ENCODE peak calls at places on chromosomes 12 and 14, in four cellular contexts. F, K, R and P are unnamed samples.

GRCh38 chr14:25090716-25091454 is 40.9 kb upstream of the STXBP6 start:
- DNase-seq in F (no peak), K (no peak), R (no peak), P (no peak)

GRCh38 chr12:31204995-31205582 is 120.9 kb downstream of the SINHCAF start:
- DNase-seq in F (no peak), K (no peak), R (no peak), P (no peak)

GRCh38 chr12:2191534-2192153 is 138.9 kb downstream of the CACNA1C start:
- DNase-seq in F (no peak), K (no peak), R (no peak), P (no peak)

GRCh38 chr12:67048371-67048770 is 220.8 kb upstream of the CAND1 start:
- DNase-seq in F (no peak), K (no peak), R (no peak), P (no peak)

GRCh38 chr12:132506730-132507538 is 17.0 kb downstream of the FBRSL1 start:
- DNase-seq in F (no peak), K (peak; percentile 63), R (no peak), P (peak; percentile 84)

GRCh38 chr14:75123991-75124390 is 2.9 kb downstream of the NEK9 start:
- DNase-seq in F (no peak), K (peak; percentile 12), R (no peak), P (peak; percentile 21)

GRCh38 chr12:54051916-54052744 is 1.5 kb upstream of the HOXC4 start:
- DNase-seq in F (no peak), K (no peak), R (no peak), P (no peak)

GRCh38 chr12:111446044-111446581 is 40.4 kb downstream of the SH2B3 start:
- DNase-seq in F (no peak), K (peak; percentile 2), R (no peak), P (peak; percentile 63)

GRCh38 chr12:57545809-57546437 is 1.1 kb downstream of the DCTN2 start:
- DNase-seq in F (no peak), K (no peak), R (no peak), P (no peak)

GRCh38 chr14:77241955-77242354 is 29.1 kb downstream of the NGB start:
- DNase-seq in F (no peak), K (no peak), R (no peak), P (no peak)

GRCh38 chr14:67623114-67623513 is 3.4 kb downstream of the ARG2 start:
- DNase-seq in F (no peak), K (no peak), R (no peak), P (peak; percentile 66)

GRCh38 chr12:49296034-49296835 is 1.3 kb downstream of the PRPH start:
- DNase-seq in F (no peak), K (peak; percentile 74), R (no peak), P (no peak)

GRCh38 chr14:81269100-81269978 is 48.6 kb upstream of the GTF2A1 start:
- DNase-seq in F (no peak), K (peak; percentile 7), R (peak; percentile 16), P (no peak)

GRCh38 chr12:111367661-111368221 is 1.2 kb downstream of the PHETA1 start:
- DNase-seq in F (no peak), K (no peak), R (no peak), P (no peak)

GRCh38 chr12:51488281-51488680 is 63.6 kb downstream of the SLC4A8 start:
- DNase-seq in F (no peak), K (no peak), R (no peak), P (no peak)
- H3K9me3 ChIP-seq in F (no peaks in the 10 kb centered on the region), K (no peaks in the 10 kb centered on the region), R (no peaks in the 10 kb centered on the region), P (no peaks in the 10 kb centered on the region)

GRCh38 chr12:113098428-113099028 is 37.0 kb downstream of the RASAL1 start:
- DNase-seq in F (peak; percentile 26), K (peak; percentile 70), R (peak; percentile 68), P (no peak)

GRCh38 chr12:113099364-113099763 is 36.2 kb downstream of the RASAL1 start:
- DNase-seq in F (no peak), K (no peak), R (no peak), P (no peak)

GRCh38 chr12:113096675-113097461 is 38.7 kb downstream of the RASAL1 start:
- DNase-seq in F (no peak), K (no peak), R (no peak), P (no peak)

GRCh38 chr12:113099764-113100163 is 35.8 kb downstream of the RASAL1 start:
- DNase-seq in F (no peak), K (no peak), R (no peak), P (no peak)

DNA sequence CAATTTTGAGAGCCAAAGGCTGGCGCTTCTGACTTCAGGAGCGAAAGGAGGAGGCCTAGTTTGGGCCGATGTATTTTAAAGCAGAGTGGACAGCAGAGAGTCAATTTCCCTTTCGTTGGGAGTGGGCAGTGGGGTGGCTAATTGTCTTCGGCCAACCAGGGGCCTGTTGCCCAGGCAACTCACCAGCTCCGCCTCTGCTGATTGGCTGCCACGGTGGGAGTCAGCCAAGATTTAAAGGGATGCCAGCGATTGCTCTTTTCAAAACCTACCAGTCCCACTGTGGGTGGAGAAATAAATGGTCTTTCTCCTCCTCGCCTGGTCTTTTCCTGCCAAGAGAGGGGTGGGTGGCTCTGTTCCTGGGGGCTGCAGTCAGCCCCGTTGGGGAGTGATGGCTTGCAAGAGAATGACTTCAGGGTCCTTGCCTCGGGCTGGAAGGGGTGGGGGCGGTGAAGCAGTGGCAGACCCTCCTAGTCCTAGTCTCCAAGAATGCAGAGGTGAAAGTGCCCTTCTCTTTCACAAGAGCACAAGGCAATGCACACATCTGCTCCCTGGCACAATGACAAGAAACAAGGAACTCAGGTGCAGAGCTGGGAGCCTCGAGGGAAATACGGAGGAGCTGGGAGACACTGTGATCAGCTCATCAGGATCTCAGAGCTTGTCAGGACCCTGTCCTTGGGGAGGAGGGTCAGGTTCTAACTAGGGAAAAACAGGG is 37.7 kb downstream of the RASAL1 start:
- DNase-seq in F (no peak), K (no peak), R (no peak), P (peak; percentile 68)
- H3K9me3 ChIP-seq in F (no peaks in the 10 kb centered on the region), K (no peaks in the 10 kb centered on the region), R (no peaks in the 10 kb centered on the region), P (no peaks in the 10 kb centered on the region)

GRCh38 chr14:82511399-82511798 is 977.7 kb upstream of the SEL1L start:
- DNase-seq in F (no peak), K (no peak), R (no peak), P (no peak)
- H3K9me3 ChIP-seq in F (no peaks in the 10 kb centered on the region), K (no peaks in the 10 kb centered on the region), R (no peaks in the 10 kb centered on the region), P (no peaks in the 10 kb centered on the region)

DNA sequence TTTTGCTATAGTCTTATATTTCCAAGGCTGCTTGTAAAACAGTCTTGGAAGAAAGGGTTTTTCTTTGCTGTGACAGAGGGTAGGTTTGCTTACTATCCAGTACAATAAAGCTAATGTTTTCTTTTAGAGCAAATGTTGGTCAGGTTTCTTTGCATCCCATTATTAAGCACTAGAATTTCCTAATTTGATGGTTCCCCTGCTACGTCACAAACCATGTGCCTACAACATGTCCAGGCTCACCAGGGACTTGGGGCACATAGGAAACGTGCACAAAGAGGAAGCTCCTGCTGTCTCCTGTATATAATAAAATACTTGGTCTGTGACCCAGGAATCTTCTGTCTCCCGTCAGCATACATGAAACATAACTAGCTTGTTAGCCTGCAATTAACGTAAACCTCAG is 486.3 kb upstream of the LRFN5 start:
- DNase-seq in F (no peak), K (no peak), R (no peak), P (no peak)
- H3K9me3 ChIP-seq in F (no peaks in the 10 kb centered on the region), K (no peaks in the 10 kb centered on the region), R (no peaks in the 10 kb centered on the region), P (no peaks in the 10 kb centered on the region)

GRCh38 chr12:38156497-38157245 is 159.9 kb upstream of the ALG10B start:
- DNase-seq in F (no peak), K (no peak), R (no peak), P (no peak)
- H3K9me3 ChIP-seq in F (no peaks in the 10 kb centered on the region), K (no peaks in the 10 kb centered on the region), R (no peaks in the 10 kb centered on the region), P (no peaks in the 10 kb centered on the region)

GRCh38 chr12:126617312-126617711 is 1552.1 kb downstream of the AACS start:
- DNase-seq in F (no peak), K (no peak), R (peak; percentile 23), P (no peak)

DNA sequence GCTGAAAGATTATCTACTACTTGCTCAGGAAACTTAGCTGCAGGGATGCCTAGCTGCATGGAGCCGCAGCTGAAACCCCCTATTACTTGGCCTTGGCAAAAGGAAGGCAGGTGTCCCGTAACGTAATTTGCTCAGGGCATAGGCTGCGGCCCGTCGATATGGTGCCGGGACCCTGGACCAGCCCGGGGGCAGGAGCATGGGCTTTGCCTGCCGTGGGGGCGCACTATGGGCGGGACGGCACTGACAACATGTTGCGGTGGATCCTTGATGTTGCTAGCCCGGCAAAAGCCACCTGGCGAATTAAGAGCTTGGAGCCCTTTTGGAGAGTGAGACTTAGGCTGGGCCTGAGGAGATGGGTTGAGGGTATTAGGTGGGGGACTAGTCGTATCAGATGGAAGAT is 1551.2 kb downstream of the AACS start:
- DNase-seq in F (no peak), K (no peak), R (no peak), P (no peak)
- H3K9me3 ChIP-seq in F (no peaks in the 10 kb centered on the region), K (no peaks in the 10 kb centered on the region), R (peaks cover 36% of the 10 kb centered on the region), P (peaks cover 9% of the 10 kb centered on the region)